ENCODE peak calls at places on chromosomes 2 and 18, in nine cellular contexts. V is hepatic stellate cell; A is stimulated activated CD8-positive, alpha-beta memory T cell treated with anti-CD3 and anti-CD28 coated beads, Interleukin-12 subunit alpha, Interleukin-12 subunit beta, amount 100 ng/mL, for 4 hours; P is iPS DF 19.7; D is PC-9; R is COR-L47; N is psoas muscle; F is NCI-H1105; L is naive thymus-derived CD4-positive, alpha-beta T cell. E is an unnamed sample.

GRCh38 chr2:168312036-168312822 is 64.8 kb upstream of the STK39 start:
- DNase-seq in D (no peak), L (no peak), V (no peak), N (no peak), R (no peak), A (no peak), F (no peak), P (no peak), E (no peak)

GRCh38 chr2:88765154-88765948 is 73.9 kb downstream of the RPIA start:
- DNase-seq in P (no peak), A (no peak), R (peak), N (peak), D (no peak), V (no peak), F (no peak), L (peak), E (no peak)

GRCh38 chr2:126627623-126628022 is 28.3 kb upstream of the GYPC start:
- DNase-seq in V (no peak), A (no peak), L (no peak), D (no peak), F (no peak), R (no peak), N (no peak), P (no peak), E (no peak)

GRCh38 chr2:38528008-38528442 is 74.7 kb downstream of the HNRNPLL start:
- DNase-seq in R (peak), P (no peak), F (peak), D (peak), A (peak), N (no peak), L (no peak), V (peak), E (no peak)

GRCh38 chr2:18819566-18819965 is 230.2 kb upstream of the NT5C1B start:
- DNase-seq in P (no peak), F (no peak), D (no peak), L (no peak), V (no peak), A (no peak), R (no peak), N (no peak), E (no peak)

GRCh38 chr18:58047556-58047882 is 3.5 kb downstream of the NEDD4L start:
- DNase-seq in R (no peak), L (no peak), F (no peak), A (no peak), P (no peak), V (no peak), D (no peak), N (no peak), E (no peak)

GRCh38 chr2:19796036-19796703 is 105.6 kb downstream of the TTC32 start:
- DNase-seq in P (no peak), A (no peak), F (no peak), N (no peak), D (no peak), R (no peak), L (no peak), V (no peak), E (no peak)

GRCh38 chr2:73075477-73076373 is 4.2 kb upstream of the SFXN5 start:
- DNase-seq in A (no peak), F (no peak), N (peak), L (no peak), V (no peak), D (no peak), R (no peak), P (no peak), E (no peak)